ENCODE peak calls at places on chromosome 4, in four cellular contexts. F is lower leg skin, H is tibial nerve, O is H1. B is an unnamed sample.

GRCh38 chr4:26048962-26049361 is 134.9 kb downstream of the SMIM20 start:
- DNase-seq in F (peak), H (peak), O (no peak), B (peak)

GRCh38 chr4:168441412-168441811 is 38.9 kb downstream of the DDX60L start:
- DNase-seq in H (no peak), F (no peak), O (no peak), B (no peak)

GRCh38 chr4:96009720-96010119 is 169.8 kb downstream of the PDHA2 start:
- DNase-seq in H (no peak), O (no peak), F (no peak), B (no peak)

GRCh38 chr4:2799444-2799911 is 6.6 kb downstream of the SH3BP2 start:
- DNase-seq in F (peak), H (no peak), O (no peak), B (no peak)

GRCh38 chr4:154643493-154643892 is 31.0 kb upstream of the FGG start:
- DNase-seq in H (no peak), F (no peak), O (no peak), B (no peak)

GRCh38 chr4:112633477-112634235 is 3.1 kb downstream of the ZGRF1 start:
- DNase-seq in O (no peak), F (no peak), H (no peak), B (no peak)

GRCh38 chr4:44279469-44279868 is 169.1 kb downstream of the KCTD8 start:
- DNase-seq in H (no peak), F (no peak), O (no peak), B (no peak)

GRCh38 chr4:143184217-143184502 is 557 bp upstream of the USP38 start:
- DNase-seq in F (no peak), H (no peak), O (no peak), B (no peak)

GRCh38 chr4:187294861-187295260 is 571.2 kb upstream of the FAT1 start:
- DNase-seq in H (no peak), O (no peak), F (no peak), B (no peak)

GRCh38 chr4:16253127-16253960 is 27.1 kb upstream of the TAPT1 start:
- DNase-seq in H (no peak), O (no peak), F (no peak), B (no peak)

GRCh38 chr4:71186566-71187398 is 152.0 kb upstream of the SLC4A4 start:
- DNase-seq in F (no peak), O (no peak), H (no peak), B (peak)

GRCh38 chr4:174828845-174829701 is at the start of gene GLRA3:
- DNase-seq in F (no peak), O (peak), H (peak), B (no peak)

GRCh38 chr4:113908829-113909228 is 70.6 kb downstream of the ARSJ start:
- DNase-seq in F (no peak), O (no peak), H (no peak), B (no peak)
- TF ChIP-seq POLR2A in F (no peak), O (no peak), H (no peak), B (no peak)

DNA sequence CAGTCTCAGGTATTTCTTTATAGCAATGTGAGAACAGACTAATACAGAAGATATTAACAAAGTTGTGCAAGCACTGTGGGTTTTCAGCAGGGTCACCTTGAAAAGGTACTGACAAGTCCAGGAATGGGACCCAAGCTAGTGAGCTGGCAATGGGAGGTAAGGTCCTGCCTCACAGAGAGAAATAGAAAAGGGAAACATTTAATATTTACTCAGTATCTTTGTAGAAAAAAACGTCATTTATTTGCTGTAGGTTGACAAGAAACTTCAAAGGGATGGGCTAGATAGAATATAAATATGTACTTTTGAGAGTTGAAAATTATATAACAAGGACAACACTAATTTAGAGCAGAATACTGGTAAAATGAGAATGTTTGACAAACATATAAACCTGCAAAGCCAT is 89.0 kb downstream of the GPRIN3 start:
- DNase-seq in O (no peak), F (no peak), H (no peak), B (no peak)
- H3K4me3 ChIP-seq in O (no peak), F (no peak), H (no peak), B (no peak)

GRCh38 chr4:970854-971520 is 2.4 kb downstream of the DGKQ start:
- DNase-seq in H (no peak), O (no peak), F (no peak), B (no peak)

GRCh38 chr4:974668-975067 is 1.3 kb upstream of the DGKQ start:
- DNase-seq in O (no peak), F (no peak), H (no peak), B (no peak)

GRCh38 chr4:971670-972500 is 1.5 kb downstream of the DGKQ start:
- DNase-seq in H (no peak), F (no peak), O (no peak), B (no peak)

GRCh38 chr4:972651-973424 is 531 bp downstream of the DGKQ start:
- DNase-seq in F (no peak), O (no peak), H (no peak), B (no peak)

GRCh38 chr4:973431-974397 is at the start of gene DGKQ:
- DNase-seq in H (peak), F (peak), O (no peak), B (peak)
- TF ChIP-seq POLR2A in H (no peak), F (no peak), O (no peak), B (peak)

DNA sequence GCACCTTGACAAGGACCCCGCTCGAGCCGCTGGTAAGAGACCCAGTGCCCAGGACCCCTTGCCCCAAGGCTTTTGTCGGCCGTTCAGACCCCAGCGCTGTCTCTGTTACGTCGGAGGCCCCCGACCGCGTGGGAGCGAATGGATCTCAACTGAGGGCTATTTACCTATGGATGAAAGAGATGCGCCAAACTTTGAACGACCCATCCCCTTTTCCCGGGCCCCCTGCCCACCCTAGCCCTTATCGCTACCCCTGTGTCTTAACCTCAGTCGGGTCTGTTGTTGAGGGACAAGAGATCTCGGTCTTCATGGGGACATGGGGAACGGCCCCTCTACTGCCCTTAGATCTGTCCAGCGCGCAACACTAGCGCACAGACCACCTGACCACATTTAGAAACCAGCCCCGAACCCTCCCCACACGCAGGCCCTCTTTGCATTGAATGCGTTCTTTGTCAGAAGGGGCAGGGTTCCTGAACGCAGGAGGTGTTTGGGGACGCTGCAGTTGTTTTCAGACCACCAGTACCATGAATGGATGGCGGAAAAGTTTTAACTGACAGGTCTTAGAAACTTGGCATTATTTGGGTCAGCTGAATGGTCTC is 617 bp downstream of the ARL9 start:
- DNase-seq in F (no peak), O (no peak), H (no peak), B (no peak)
- H3K4me3 ChIP-seq in F (peak), O (peak), H (peak), B (peak)

DNA sequence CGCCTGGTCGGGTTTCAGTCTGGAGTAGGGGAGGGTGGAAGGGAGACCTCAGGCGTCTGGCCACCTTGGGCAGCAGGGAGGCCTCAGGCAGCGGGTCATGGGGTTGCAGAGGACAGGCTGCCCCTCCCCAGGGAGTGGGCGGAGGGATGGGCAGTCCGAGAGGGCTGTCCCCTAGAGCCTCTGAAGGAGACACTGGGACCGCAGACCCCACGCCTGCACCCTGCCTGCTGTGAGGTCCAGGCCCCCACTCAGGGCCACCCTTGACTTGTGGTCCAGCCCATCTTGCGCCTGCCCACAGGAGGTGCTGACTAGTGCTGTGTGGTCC is 16.5 kb downstream of the FGFRL1 start:
- DNase-seq in F (no peak), H (no peak), O (no peak), B (no peak)
- TF ChIP-seq POLR2A in F (no peak), H (no peak), O (no peak), B (no peak)